ENCODE peak calls at places on chromosome 18, in six cellular contexts. One of them, this sample, is unnamed.

GRCh38 chr18:63405986-63406385 is 16.3 kb downstream of the VPS4B start:
- DNase-seq in IMR-90: no peak
- DNase-seq in PC-9: no peak
- DNase-seq in ascending aorta: peak; percentile 74
- DNase-seq in prostate gland: peak; percentile 79
- DNase-seq in right atrium auricular region: no peak
- DNase-seq in this sample: no peak

GRCh38 chr18:54775686-54776085 is 52.6 kb upstream of the RAB27B start:
- DNase-seq in IMR-90: peak; percentile 85
- DNase-seq in PC-9: peak; percentile 38
- DNase-seq in ascending aorta: no peak
- DNase-seq in prostate gland: no peak
- DNase-seq in right atrium auricular region: no peak
- DNase-seq in this sample: peak; percentile 77

GRCh38 chr18:54254265-54254758 is 15.0 kb upstream of the POLI start:
- DNase-seq in IMR-90: peak; percentile 20
- DNase-seq in PC-9: no peak
- DNase-seq in ascending aorta: no peak
- DNase-seq in prostate gland: peak; percentile 45
- DNase-seq in right atrium auricular region: no peak
- DNase-seq in this sample: peak; percentile 78

GRCh38 chr18:62663731-62664336 is 51.5 kb upstream of the PHLPP1 start:
- DNase-seq in IMR-90: peak; percentile 10
- DNase-seq in PC-9: peak; percentile 23
- DNase-seq in ascending aorta: no peak
- DNase-seq in prostate gland: no peak
- DNase-seq in right atrium auricular region: no peak
- DNase-seq in this sample: peak; percentile 61

GRCh38 chr18:25042641-25043051 is 309.3 kb downstream of the ZNF521 start:
- DNase-seq in IMR-90: no peak
- DNase-seq in PC-9: no peak
- DNase-seq in ascending aorta: no peak
- DNase-seq in prostate gland: no peak
- DNase-seq in right atrium auricular region: no peak
- DNase-seq in this sample: no peak

GRCh38 chr18:4755848-4756247 is 300.7 kb upstream of the DLGAP1 start:
- DNase-seq in IMR-90: no peak
- DNase-seq in PC-9: no peak
- DNase-seq in ascending aorta: no peak
- DNase-seq in prostate gland: no peak
- DNase-seq in right atrium auricular region: no peak
- DNase-seq in this sample: no peak

GRCh38 chr18:478679-479078 is 21.8 kb downstream of the COLEC12 start:
- DNase-seq in IMR-90: peak; percentile 76
- DNase-seq in PC-9: no peak
- DNase-seq in ascending aorta: no peak
- DNase-seq in prostate gland: no peak
- DNase-seq in right atrium auricular region: no peak
- DNase-seq in this sample: no peak

GRCh38 chr18:44651918-44652317 is 28.8 kb upstream of the SETBP1 start:
- DNase-seq in IMR-90: no peak
- DNase-seq in PC-9: no peak
- DNase-seq in ascending aorta: no peak
- DNase-seq in prostate gland: no peak
- DNase-seq in right atrium auricular region: no peak
- DNase-seq in this sample: no peak

GRCh38 chr18:75478996-75479870 is 51.7 kb upstream of the SMIM21 start:
- DNase-seq in IMR-90: peak; percentile 59
- DNase-seq in PC-9: no peak
- DNase-seq in ascending aorta: no peak
- DNase-seq in prostate gland: no peak
- DNase-seq in right atrium auricular region: no peak
- DNase-seq in this sample: peak; percentile 40

GRCh38 chr18:79366177-79367094 is 29.3 kb upstream of the NFATC1 start:
- DNase-seq in IMR-90: peak; percentile 95
- DNase-seq in PC-9: no peak
- DNase-seq in ascending aorta: no peak
- DNase-seq in prostate gland: no peak
- DNase-seq in right atrium auricular region: no peak
- DNase-seq in this sample: no peak

DNA sequence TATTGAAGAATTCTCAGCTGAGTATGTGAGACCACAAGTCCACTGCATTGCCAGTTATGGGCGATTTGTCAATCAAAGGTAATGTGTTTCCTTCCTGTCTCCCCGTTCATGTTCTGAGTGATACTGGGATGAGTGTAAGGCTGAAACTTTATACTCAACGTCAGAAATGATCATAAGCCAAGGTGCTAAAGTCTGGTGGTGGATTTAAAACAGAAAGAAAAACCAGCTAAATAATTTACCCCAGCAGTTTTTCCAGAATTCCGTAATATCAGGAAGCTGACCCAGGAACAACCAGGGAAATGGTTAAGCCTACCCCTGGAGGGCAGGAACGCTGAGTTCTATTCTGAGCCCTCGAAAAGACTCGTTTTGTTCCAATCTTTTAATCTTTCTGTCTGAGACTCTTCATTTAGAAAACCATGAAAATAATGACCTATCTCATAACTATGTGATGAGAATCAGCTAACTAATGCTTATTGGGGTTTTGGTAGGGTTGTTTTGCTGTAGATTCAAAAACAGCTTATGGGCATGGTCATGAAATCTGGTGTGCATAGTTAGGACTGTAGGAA is 149.6 kb downstream of the LAMA3 start:
- DNase-seq in IMR-90: peak; percentile 56
- DNase-seq in PC-9: no peak
- DNase-seq in ascending aorta: no peak
- DNase-seq in prostate gland: no peak
- DNase-seq in right atrium auricular region: no peak
- DNase-seq in this sample: peak; percentile 97
- TF ChIP-seq CTCF in IMR-90: no peak
- TF ChIP-seq CTCF in PC-9: no peak
- TF ChIP-seq CTCF in ascending aorta: no peak
- TF ChIP-seq CTCF in prostate gland: no peak
- TF ChIP-seq CTCF in right atrium auricular region: no peak
- TF ChIP-seq CTCF in this sample: no peak

GRCh38 chr18:58569490-58569911 is 59.4 kb downstream of the ALPK2 start:
- DNase-seq in IMR-90: no peak
- DNase-seq in PC-9: no peak
- DNase-seq in ascending aorta: no peak
- DNase-seq in prostate gland: peak; percentile 26
- DNase-seq in right atrium auricular region: no peak
- DNase-seq in this sample: no peak
- H3K27ac ChIP-seq in IMR-90: no peak overlapping the region
- H3K27ac ChIP-seq in PC-9: no peak overlapping the region
- H3K27ac ChIP-seq in ascending aorta: no peak overlapping the region
- H3K27ac ChIP-seq in prostate gland: peak overlapping the region; percentile 69
- H3K27ac ChIP-seq in right atrium auricular region: peak overlapping the region; percentile 83
- H3K27ac ChIP-seq in this sample: no peak overlapping the region

GRCh38 chr18:39998332-39998731 is 1956.7 kb upstream of the PIK3C3 start:
- DNase-seq in IMR-90: no peak
- DNase-seq in PC-9: no peak
- DNase-seq in ascending aorta: no peak
- DNase-seq in prostate gland: no peak
- DNase-seq in right atrium auricular region: no peak
- DNase-seq in this sample: no peak
- H3K4me1 ChIP-seq in IMR-90: no peaks in the 10 kb centered on the region
- H3K4me1 ChIP-seq in PC-9: no peaks in the 10 kb centered on the region
- H3K4me1 ChIP-seq in ascending aorta: no peaks in the 10 kb centered on the region
- H3K4me1 ChIP-seq in prostate gland: no peaks in the 10 kb centered on the region
- H3K4me1 ChIP-seq in right atrium auricular region: no peaks in the 10 kb centered on the region
- H3K4me1 ChIP-seq in this sample: no peaks in the 10 kb centered on the region

GRCh38 chr18:3653263-3653858 is 203.4 kb downstream of the TGIF1 start:
- DNase-seq in IMR-90: no peak
- DNase-seq in PC-9: no peak
- DNase-seq in ascending aorta: no peak
- DNase-seq in prostate gland: no peak
- DNase-seq in right atrium auricular region: no peak
- DNase-seq in this sample: no peak
- TF ChIP-seq CTCF in IMR-90: no peak
- TF ChIP-seq CTCF in PC-9: no peak
- TF ChIP-seq CTCF in ascending aorta: no peak
- TF ChIP-seq CTCF in prostate gland: no peak
- TF ChIP-seq CTCF in right atrium auricular region: no peak
- TF ChIP-seq CTCF in this sample: no peak

DNA sequence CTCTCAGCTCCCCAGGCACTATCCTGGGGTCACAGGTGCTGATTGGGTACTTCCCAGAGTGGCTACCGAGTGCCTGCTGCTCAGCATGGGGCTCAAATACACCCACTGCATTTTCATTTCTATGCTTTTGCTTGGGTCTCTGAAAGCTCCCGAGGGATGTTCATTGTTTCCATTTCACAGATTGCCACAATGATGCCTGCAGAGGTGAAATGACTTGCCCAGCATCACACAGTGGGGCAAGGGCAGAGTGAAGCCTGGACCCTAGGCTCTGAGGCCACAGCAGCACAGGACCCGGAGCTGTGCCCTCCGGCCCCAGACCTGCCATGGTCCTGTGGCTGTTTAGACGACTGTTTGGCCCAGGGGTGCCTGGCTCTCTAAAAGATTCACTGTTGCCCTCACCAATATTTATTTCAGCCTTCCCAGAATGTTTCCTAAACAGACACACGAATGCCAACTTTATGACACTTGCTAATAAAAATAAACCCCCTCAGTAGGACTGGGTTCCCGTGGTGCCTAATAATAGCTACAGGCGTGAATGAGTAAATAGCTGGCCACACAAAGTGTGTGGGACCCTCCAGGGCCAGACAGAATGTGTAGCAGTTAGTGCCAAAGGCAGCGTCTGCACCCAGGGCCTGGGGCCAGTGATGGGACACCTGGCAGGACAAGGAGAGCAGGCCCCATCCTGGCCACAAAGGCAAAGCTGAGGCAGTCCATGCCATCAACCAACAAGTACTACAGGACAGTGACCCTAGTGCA is 11.5 kb upstream of the ST8SIA5 start:
- DNase-seq in IMR-90: no peak
- DNase-seq in PC-9: no peak
- DNase-seq in ascending aorta: no peak
- DNase-seq in prostate gland: no peak
- DNase-seq in right atrium auricular region: no peak
- DNase-seq in this sample: no peak
- H3K27ac ChIP-seq in IMR-90: no peak overlapping the region
- H3K27ac ChIP-seq in PC-9: no peak overlapping the region
- H3K27ac ChIP-seq in ascending aorta: no peak overlapping the region
- H3K27ac ChIP-seq in prostate gland: no peak overlapping the region
- H3K27ac ChIP-seq in right atrium auricular region: peak overlapping the region; percentile 82
- H3K27ac ChIP-seq in this sample: no peak overlapping the region

GRCh38 chr18:31244737-31245432 is 73.1 kb upstream of the DSG1 start:
- DNase-seq in IMR-90: no peak
- DNase-seq in PC-9: no peak
- DNase-seq in ascending aorta: no peak
- DNase-seq in prostate gland: no peak
- DNase-seq in right atrium auricular region: no peak
- DNase-seq in this sample: peak; percentile 63
- H3K4me1 ChIP-seq in IMR-90: no peaks in the 10 kb centered on the region
- H3K4me1 ChIP-seq in PC-9: peaks cover 53% of the 10 kb centered on the region
- H3K4me1 ChIP-seq in ascending aorta: no peaks in the 10 kb centered on the region
- H3K4me1 ChIP-seq in prostate gland: no peaks in the 10 kb centered on the region
- H3K4me1 ChIP-seq in right atrium auricular region: no peaks in the 10 kb centered on the region
- H3K4me1 ChIP-seq in this sample: peaks cover 80% of the 10 kb centered on the region

DNA sequence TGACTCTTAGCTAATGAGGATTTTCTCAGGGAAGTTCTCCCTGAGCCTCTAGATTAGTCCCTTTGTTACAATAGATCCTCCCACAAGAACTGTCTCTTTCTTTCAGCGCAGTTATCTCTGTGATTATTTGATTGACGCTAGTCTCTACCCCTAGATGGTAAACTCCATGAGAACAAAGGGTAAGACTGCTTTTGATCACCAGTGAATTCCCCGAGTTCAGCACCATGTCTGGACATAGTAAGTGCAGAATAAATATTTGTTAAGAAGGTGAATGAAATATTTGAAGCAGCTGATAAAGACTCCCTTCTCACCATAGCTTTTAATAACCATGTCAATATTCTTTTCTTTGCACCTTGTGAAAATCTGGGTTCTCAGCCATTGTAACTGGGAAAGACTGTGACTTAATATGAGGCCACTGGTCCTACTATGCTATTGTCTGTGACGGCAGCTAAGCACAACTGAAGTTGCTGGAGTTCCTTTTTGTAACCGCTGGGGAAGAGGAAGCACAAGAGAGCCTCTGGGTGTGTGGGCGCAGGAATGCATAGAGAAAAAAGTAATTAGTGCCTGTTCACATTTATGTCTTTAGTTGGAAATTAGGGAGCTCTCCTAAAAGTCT is 214.7 kb downstream of the TGIF1 start:
- DNase-seq in IMR-90: no peak
- DNase-seq in PC-9: no peak
- DNase-seq in ascending aorta: no peak
- DNase-seq in prostate gland: no peak
- DNase-seq in right atrium auricular region: no peak
- DNase-seq in this sample: no peak
- TF ChIP-seq CTCF in IMR-90: no peak
- TF ChIP-seq CTCF in PC-9: no peak
- TF ChIP-seq CTCF in ascending aorta: no peak
- TF ChIP-seq CTCF in prostate gland: no peak
- TF ChIP-seq CTCF in right atrium auricular region: no peak
- TF ChIP-seq CTCF in this sample: peak; percentile 25

This sample was measured in mammary epithelial cell.